ENCODE peak calls at places on chromosomes 5 and 9, in eight cellular contexts. D, X, I, G, E, B, Z and M are unnamed samples.

GRCh38 chr9:72467766-72468738 is 53.4 kb upstream of the TMC1 start:
- DNase-seq in D (no peak), X (no peak), I (no peak), G (no peak), E (no peak), B (no peak), Z (no peak), M (no peak)

GRCh38 chr9:79240774-79241173 is 331.0 kb upstream of the TLE4 start:
- DNase-seq in D (no peak), X (no peak), I (no peak), G (no peak), E (no peak), B (no peak), Z (no peak), M (no peak)

GRCh38 chr5:20041326-20041977 is 53.5 kb upstream of the CDH18 start:
- DNase-seq in D (no peak), X (no peak), I (no peak), G (no peak), E (no peak), B (no peak), Z (peak), M (no peak)

GRCh38 chr5:36403601-36404311 is 102.1 kb upstream of the RANBP3L start:
- DNase-seq in D (no peak), X (no peak), I (no peak), G (no peak), E (no peak), B (peak), Z (peak), M (no peak)

GRCh38 chr9:8660383-8660782 is 860.8 kb upstream of the DMAC1 start:
- DNase-seq in D (no peak), X (no peak), I (no peak), G (no peak), E (no peak), B (no peak), Z (no peak), M (no peak)

GRCh38 chr5:180170111-180170809 is 38.8 kb downstream of the RASGEF1C start:
- DNase-seq in D (no peak), X (no peak), I (peak), G (no peak), E (no peak), B (no peak), Z (no peak), M (no peak)

GRCh38 chr5:133702773-133703770 is 90.7 kb upstream of the FSTL4 start:
- DNase-seq in D (peak), X (no peak), I (no peak), G (no peak), E (no peak), B (peak), Z (no peak), M (no peak)

GRCh38 chr5:60463179-60463868 is 236.6 kb downstream of the DEPDC1B start:
- DNase-seq in D (no peak), X (peak), I (no peak), G (no peak), E (no peak), B (no peak), Z (no peak), M (no peak)